ENCODE peak calls at places on chromosomes 6 and 20, in nine cellular contexts. One of them, this sample, is unnamed.

GRCh38 chr6:75397806-75398465 is 95.7 kb downstream of the FILIP1 start:
- DNase-seq in activated CD8-positive, alpha-beta T cell treated with anti-CD3 and anti-CD28 coated beads for 36 hours: no peak
- DNase-seq in RWPE1: no peak
- DNase-seq in stimulated activated CD4-positive, alpha-beta T cell treated with anti-CD3 and anti-CD28 coated beads, Interleukin-4, amount 100 ng/mL, for 1 hour: no peak
- DNase-seq in EL: peak; percentile 75
- DNase-seq in Panc1: no peak
- DNase-seq in substantia nigra: no peak
- DNase-seq in left cardiac atrium: no peak
- DNase-seq in CD8-positive, alpha-beta memory T cell: no peak
- DNase-seq in this sample: no peak

GRCh38 chr6:151958332-151958731 is 150.8 kb downstream of the ESR1 start:
- DNase-seq in activated CD8-positive, alpha-beta T cell treated with anti-CD3 and anti-CD28 coated beads for 36 hours: no peak
- DNase-seq in RWPE1: peak; percentile 16
- DNase-seq in stimulated activated CD4-positive, alpha-beta T cell treated with anti-CD3 and anti-CD28 coated beads, Interleukin-4, amount 100 ng/mL, for 1 hour: no peak
- DNase-seq in EL: peak; percentile 80
- DNase-seq in Panc1: no peak
- DNase-seq in substantia nigra: no peak
- DNase-seq in left cardiac atrium: no peak
- DNase-seq in CD8-positive, alpha-beta memory T cell: no peak
- DNase-seq in this sample: no peak

GRCh38 chr20:51899674-51900073 is 97.4 kb upstream of the SALL4 start:
- DNase-seq in activated CD8-positive, alpha-beta T cell treated with anti-CD3 and anti-CD28 coated beads for 36 hours: no peak
- DNase-seq in RWPE1: no peak
- DNase-seq in stimulated activated CD4-positive, alpha-beta T cell treated with anti-CD3 and anti-CD28 coated beads, Interleukin-4, amount 100 ng/mL, for 1 hour: no peak
- DNase-seq in EL: no peak
- DNase-seq in Panc1: no peak
- DNase-seq in substantia nigra: no peak
- DNase-seq in left cardiac atrium: no peak
- DNase-seq in CD8-positive, alpha-beta memory T cell: no peak
- DNase-seq in this sample: no peak

GRCh38 chr6:151034825-151035781 is 169.6 kb downstream of the MTHFD1L start:
- DNase-seq in activated CD8-positive, alpha-beta T cell treated with anti-CD3 and anti-CD28 coated beads for 36 hours: no peak
- DNase-seq in RWPE1: no peak
- DNase-seq in stimulated activated CD4-positive, alpha-beta T cell treated with anti-CD3 and anti-CD28 coated beads, Interleukin-4, amount 100 ng/mL, for 1 hour: no peak
- DNase-seq in EL: no peak
- DNase-seq in Panc1: no peak
- DNase-seq in substantia nigra: no peak
- DNase-seq in left cardiac atrium: no peak
- DNase-seq in CD8-positive, alpha-beta memory T cell: no peak
- DNase-seq in this sample: no peak

GRCh38 chr6:6494677-6495076 is 93.8 kb upstream of the LY86 start:
- DNase-seq in activated CD8-positive, alpha-beta T cell treated with anti-CD3 and anti-CD28 coated beads for 36 hours: peak; percentile 72
- DNase-seq in RWPE1: peak; percentile 44
- DNase-seq in stimulated activated CD4-positive, alpha-beta T cell treated with anti-CD3 and anti-CD28 coated beads, Interleukin-4, amount 100 ng/mL, for 1 hour: no peak
- DNase-seq in EL: no peak
- DNase-seq in Panc1: peak; percentile 8
- DNase-seq in substantia nigra: no peak
- DNase-seq in left cardiac atrium: peak; percentile 62
- DNase-seq in CD8-positive, alpha-beta memory T cell: no peak
- DNase-seq in this sample: no peak

GRCh38 chr6:31651602-31652191 is 764 bp downstream of the BAG6 start:
- DNase-seq in activated CD8-positive, alpha-beta T cell treated with anti-CD3 and anti-CD28 coated beads for 36 hours: peak; percentile 79
- DNase-seq in RWPE1: peak; percentile 82
- DNase-seq in stimulated activated CD4-positive, alpha-beta T cell treated with anti-CD3 and anti-CD28 coated beads, Interleukin-4, amount 100 ng/mL, for 1 hour: no peak
- DNase-seq in EL: peak; percentile 85
- DNase-seq in Panc1: no peak
- DNase-seq in substantia nigra: no peak
- DNase-seq in left cardiac atrium: peak; percentile 79
- DNase-seq in CD8-positive, alpha-beta memory T cell: no peak
- DNase-seq in this sample: peak; percentile 66

GRCh38 chr6:52508261-52508739 is 68.6 kb downstream of the TRAM2 start:
- DNase-seq in activated CD8-positive, alpha-beta T cell treated with anti-CD3 and anti-CD28 coated beads for 36 hours: no peak
- DNase-seq in RWPE1: no peak
- DNase-seq in stimulated activated CD4-positive, alpha-beta T cell treated with anti-CD3 and anti-CD28 coated beads, Interleukin-4, amount 100 ng/mL, for 1 hour: no peak
- DNase-seq in EL: no peak
- DNase-seq in Panc1: no peak
- DNase-seq in substantia nigra: no peak
- DNase-seq in left cardiac atrium: no peak
- DNase-seq in CD8-positive, alpha-beta memory T cell: no peak
- DNase-seq in this sample: no peak

GRCh38 chr20:4873396-4873795 is 127.9 kb downstream of the SLC23A2 start:
- DNase-seq in activated CD8-positive, alpha-beta T cell treated with anti-CD3 and anti-CD28 coated beads for 36 hours: no peak
- DNase-seq in RWPE1: no peak
- DNase-seq in stimulated activated CD4-positive, alpha-beta T cell treated with anti-CD3 and anti-CD28 coated beads, Interleukin-4, amount 100 ng/mL, for 1 hour: no peak
- DNase-seq in EL: no peak
- DNase-seq in Panc1: no peak
- DNase-seq in substantia nigra: no peak
- DNase-seq in left cardiac atrium: no peak
- DNase-seq in CD8-positive, alpha-beta memory T cell: no peak
- DNase-seq in this sample: no peak

GRCh38 chr6:939047-939363 is 246.1 kb upstream of the EXOC2 start:
- DNase-seq in activated CD8-positive, alpha-beta T cell treated with anti-CD3 and anti-CD28 coated beads for 36 hours: no peak
- DNase-seq in RWPE1: no peak
- DNase-seq in stimulated activated CD4-positive, alpha-beta T cell treated with anti-CD3 and anti-CD28 coated beads, Interleukin-4, amount 100 ng/mL, for 1 hour: no peak
- DNase-seq in EL: no peak
- DNase-seq in Panc1: no peak
- DNase-seq in substantia nigra: no peak
- DNase-seq in left cardiac atrium: no peak
- DNase-seq in CD8-positive, alpha-beta memory T cell: no peak
- DNase-seq in this sample: no peak

GRCh38 chr6:134520181-134521115 is 202.5 kb upstream of the SGK1 start:
- DNase-seq in activated CD8-positive, alpha-beta T cell treated with anti-CD3 and anti-CD28 coated beads for 36 hours: no peak
- DNase-seq in RWPE1: no peak
- DNase-seq in stimulated activated CD4-positive, alpha-beta T cell treated with anti-CD3 and anti-CD28 coated beads, Interleukin-4, amount 100 ng/mL, for 1 hour: no peak
- DNase-seq in EL: no peak
- DNase-seq in Panc1: no peak
- DNase-seq in substantia nigra: no peak
- DNase-seq in left cardiac atrium: no peak
- DNase-seq in CD8-positive, alpha-beta memory T cell: no peak
- DNase-seq in this sample: no peak

GRCh38 chr6:73394577-73395354 is at the start of gene DDX43:
- DNase-seq in activated CD8-positive, alpha-beta T cell treated with anti-CD3 and anti-CD28 coated beads for 36 hours: peak; percentile 50
- DNase-seq in RWPE1: peak; percentile 88
- DNase-seq in stimulated activated CD4-positive, alpha-beta T cell treated with anti-CD3 and anti-CD28 coated beads, Interleukin-4, amount 100 ng/mL, for 1 hour: peak; percentile 42
- DNase-seq in EL: no peak
- DNase-seq in Panc1: peak; percentile 98
- DNase-seq in substantia nigra: no peak
- DNase-seq in left cardiac atrium: peak; percentile 63
- DNase-seq in CD8-positive, alpha-beta memory T cell: peak; percentile 42
- DNase-seq in this sample: peak; percentile 17

GRCh38 chr6:150373260-150373701 is 4.5 kb downstream of the IYD start:
- DNase-seq in activated CD8-positive, alpha-beta T cell treated with anti-CD3 and anti-CD28 coated beads for 36 hours: no peak
- DNase-seq in RWPE1: peak; percentile 14
- DNase-seq in stimulated activated CD4-positive, alpha-beta T cell treated with anti-CD3 and anti-CD28 coated beads, Interleukin-4, amount 100 ng/mL, for 1 hour: no peak
- DNase-seq in EL: no peak
- DNase-seq in Panc1: no peak
- DNase-seq in substantia nigra: no peak
- DNase-seq in left cardiac atrium: peak; percentile 28
- DNase-seq in CD8-positive, alpha-beta memory T cell: no peak
- DNase-seq in this sample: peak; percentile 7

GRCh38 chr6:1832844-1833787 is 223.4 kb downstream of the FOXC1 start:
- DNase-seq in activated CD8-positive, alpha-beta T cell treated with anti-CD3 and anti-CD28 coated beads for 36 hours: no peak
- DNase-seq in RWPE1: no peak
- DNase-seq in stimulated activated CD4-positive, alpha-beta T cell treated with anti-CD3 and anti-CD28 coated beads, Interleukin-4, amount 100 ng/mL, for 1 hour: no peak
- DNase-seq in EL: peak; percentile 45
- DNase-seq in Panc1: no peak
- DNase-seq in substantia nigra: no peak
- DNase-seq in left cardiac atrium: peak; percentile 75
- DNase-seq in CD8-positive, alpha-beta memory T cell: no peak
- DNase-seq in this sample: no peak

GRCh38 chr20:38725458-38725958 is 1.2 kb downstream of the SLC32A1 start:
- DNase-seq in activated CD8-positive, alpha-beta T cell treated with anti-CD3 and anti-CD28 coated beads for 36 hours: peak; percentile 8
- DNase-seq in RWPE1: no peak
- DNase-seq in stimulated activated CD4-positive, alpha-beta T cell treated with anti-CD3 and anti-CD28 coated beads, Interleukin-4, amount 100 ng/mL, for 1 hour: peak; percentile 2
- DNase-seq in EL: no peak
- DNase-seq in Panc1: no peak
- DNase-seq in substantia nigra: no peak
- DNase-seq in left cardiac atrium: no peak
- DNase-seq in CD8-positive, alpha-beta memory T cell: no peak
- DNase-seq in this sample: no peak

GRCh38 chr20:40274912-40275654 is 414.0 kb downstream of the MAFB start:
- DNase-seq in activated CD8-positive, alpha-beta T cell treated with anti-CD3 and anti-CD28 coated beads for 36 hours: no peak
- DNase-seq in RWPE1: no peak
- DNase-seq in stimulated activated CD4-positive, alpha-beta T cell treated with anti-CD3 and anti-CD28 coated beads, Interleukin-4, amount 100 ng/mL, for 1 hour: no peak
- DNase-seq in EL: no peak
- DNase-seq in Panc1: no peak
- DNase-seq in substantia nigra: no peak
- DNase-seq in left cardiac atrium: no peak
- DNase-seq in CD8-positive, alpha-beta memory T cell: no peak
- DNase-seq in this sample: no peak

GRCh38 chr6:12288844-12289654 is 1.1 kb upstream of the EDN1 start:
- DNase-seq in activated CD8-positive, alpha-beta T cell treated with anti-CD3 and anti-CD28 coated beads for 36 hours: peak; percentile 74
- DNase-seq in RWPE1: peak; percentile 75
- DNase-seq in stimulated activated CD4-positive, alpha-beta T cell treated with anti-CD3 and anti-CD28 coated beads, Interleukin-4, amount 100 ng/mL, for 1 hour: peak; percentile 41
- DNase-seq in EL: peak; percentile 79
- DNase-seq in Panc1: peak; percentile 73
- DNase-seq in substantia nigra: no peak
- DNase-seq in left cardiac atrium: no peak
- DNase-seq in CD8-positive, alpha-beta memory T cell: peak; percentile 19
- DNase-seq in this sample: peak; percentile 44

GRCh38 chr20:54221996-54222890 is 14.4 kb downstream of the PFDN4 start:
- DNase-seq in activated CD8-positive, alpha-beta T cell treated with anti-CD3 and anti-CD28 coated beads for 36 hours: no peak
- DNase-seq in RWPE1: no peak
- DNase-seq in stimulated activated CD4-positive, alpha-beta T cell treated with anti-CD3 and anti-CD28 coated beads, Interleukin-4, amount 100 ng/mL, for 1 hour: no peak
- DNase-seq in EL: no peak
- DNase-seq in Panc1: no peak
- DNase-seq in substantia nigra: no peak
- DNase-seq in left cardiac atrium: no peak
- DNase-seq in CD8-positive, alpha-beta memory T cell: no peak
- DNase-seq in this sample: no peak

GRCh38 chr6:3759656-3760245 is 8.2 kb upstream of the PXDC1 start:
- DNase-seq in activated CD8-positive, alpha-beta T cell treated with anti-CD3 and anti-CD28 coated beads for 36 hours: no peak
- DNase-seq in RWPE1: no peak
- DNase-seq in stimulated activated CD4-positive, alpha-beta T cell treated with anti-CD3 and anti-CD28 coated beads, Interleukin-4, amount 100 ng/mL, for 1 hour: no peak
- DNase-seq in EL: peak; percentile 87
- DNase-seq in Panc1: no peak
- DNase-seq in substantia nigra: no peak
- DNase-seq in left cardiac atrium: no peak
- DNase-seq in CD8-positive, alpha-beta memory T cell: no peak
- DNase-seq in this sample: no peak

GRCh38 chr20:31909253-31910070 is 39.0 kb downstream of the TTLL9 start:
- DNase-seq in activated CD8-positive, alpha-beta T cell treated with anti-CD3 and anti-CD28 coated beads for 36 hours: no peak
- DNase-seq in RWPE1: no peak
- DNase-seq in stimulated activated CD4-positive, alpha-beta T cell treated with anti-CD3 and anti-CD28 coated beads, Interleukin-4, amount 100 ng/mL, for 1 hour: no peak
- DNase-seq in EL: no peak
- DNase-seq in Panc1: no peak
- DNase-seq in substantia nigra: no peak
- DNase-seq in left cardiac atrium: no peak
- DNase-seq in CD8-positive, alpha-beta memory T cell: no peak
- DNase-seq in this sample: no peak

GRCh38 chr6:169046483-169047192 is 207.0 kb downstream of the THBS2 start:
- DNase-seq in activated CD8-positive, alpha-beta T cell treated with anti-CD3 and anti-CD28 coated beads for 36 hours: no peak
- DNase-seq in RWPE1: peak; percentile 24
- DNase-seq in stimulated activated CD4-positive, alpha-beta T cell treated with anti-CD3 and anti-CD28 coated beads, Interleukin-4, amount 100 ng/mL, for 1 hour: no peak
- DNase-seq in EL: peak; percentile 89
- DNase-seq in Panc1: no peak
- DNase-seq in substantia nigra: no peak
- DNase-seq in left cardiac atrium: no peak
- DNase-seq in CD8-positive, alpha-beta memory T cell: no peak
- DNase-seq in this sample: no peak

GRCh38 chr20:8504030-8504429 is 372.0 kb downstream of the PLCB1 start:
- DNase-seq in activated CD8-positive, alpha-beta T cell treated with anti-CD3 and anti-CD28 coated beads for 36 hours: no peak
- DNase-seq in RWPE1: no peak
- DNase-seq in stimulated activated CD4-positive, alpha-beta T cell treated with anti-CD3 and anti-CD28 coated beads, Interleukin-4, amount 100 ng/mL, for 1 hour: no peak
- DNase-seq in EL: no peak
- DNase-seq in Panc1: no peak
- DNase-seq in substantia nigra: no peak
- DNase-seq in left cardiac atrium: no peak
- DNase-seq in CD8-positive, alpha-beta memory T cell: no peak
- DNase-seq in this sample: no peak

GRCh38 chr6:18148304-18149025 is 6.4 kb downstream of the TPMT start:
- DNase-seq in activated CD8-positive, alpha-beta T cell treated with anti-CD3 and anti-CD28 coated beads for 36 hours: no peak
- DNase-seq in RWPE1: peak; percentile 51
- DNase-seq in stimulated activated CD4-positive, alpha-beta T cell treated with anti-CD3 and anti-CD28 coated beads, Interleukin-4, amount 100 ng/mL, for 1 hour: no peak
- DNase-seq in EL: peak; percentile 96
- DNase-seq in Panc1: peak; percentile 15
- DNase-seq in substantia nigra: no peak
- DNase-seq in left cardiac atrium: no peak
- DNase-seq in CD8-positive, alpha-beta memory T cell: no peak
- DNase-seq in this sample: no peak

GRCh38 chr6:155770856-155771255 is 315.2 kb upstream of the NOX3 start:
- DNase-seq in activated CD8-positive, alpha-beta T cell treated with anti-CD3 and anti-CD28 coated beads for 36 hours: no peak
- DNase-seq in RWPE1: no peak
- DNase-seq in stimulated activated CD4-positive, alpha-beta T cell treated with anti-CD3 and anti-CD28 coated beads, Interleukin-4, amount 100 ng/mL, for 1 hour: no peak
- DNase-seq in EL: no peak
- DNase-seq in Panc1: no peak
- DNase-seq in substantia nigra: no peak
- DNase-seq in left cardiac atrium: no peak
- DNase-seq in CD8-positive, alpha-beta memory T cell: no peak
- DNase-seq in this sample: no peak

GRCh38 chr20:8326899-8327298 is 194.8 kb downstream of the PLCB1 start:
- DNase-seq in activated CD8-positive, alpha-beta T cell treated with anti-CD3 and anti-CD28 coated beads for 36 hours: no peak
- DNase-seq in RWPE1: no peak
- DNase-seq in stimulated activated CD4-positive, alpha-beta T cell treated with anti-CD3 and anti-CD28 coated beads, Interleukin-4, amount 100 ng/mL, for 1 hour: no peak
- DNase-seq in EL: no peak
- DNase-seq in Panc1: no peak
- DNase-seq in substantia nigra: no peak
- DNase-seq in left cardiac atrium: no peak
- DNase-seq in CD8-positive, alpha-beta memory T cell: no peak
- DNase-seq in this sample: no peak

GRCh38 chr20:57332105-57333089 is 2.8 kb downstream of the SPO11 start:
- DNase-seq in activated CD8-positive, alpha-beta T cell treated with anti-CD3 and anti-CD28 coated beads for 36 hours: no peak
- DNase-seq in RWPE1: peak; percentile 59
- DNase-seq in stimulated activated CD4-positive, alpha-beta T cell treated with anti-CD3 and anti-CD28 coated beads, Interleukin-4, amount 100 ng/mL, for 1 hour: no peak
- DNase-seq in EL: no peak
- DNase-seq in Panc1: no peak
- DNase-seq in substantia nigra: no peak
- DNase-seq in left cardiac atrium: no peak
- DNase-seq in CD8-positive, alpha-beta memory T cell: no peak
- DNase-seq in this sample: no peak